ENCODE peak calls at places on chromosomes 5 and 9, in eight cellular contexts. K, Z, R, A, V, U, D and M are unnamed samples.

GRCh38 chr5:159588930-159589329 is 258.6 kb upstream of the IL12B start:
- DNase-seq in K (no peak), Z (no peak), R (no peak), A (no peak), V (no peak), U (no peak), D (no peak), M (no peak)

GRCh38 chr5:135332519-135333150 is 66.4 kb downstream of the MACROH2A1 start:
- DNase-seq in K (no peak), Z (peak; percentile 2), R (no peak), A (no peak), V (peak; percentile 27), U (no peak), D (no peak), M (no peak)

GRCh38 chr5:178787889-178788288 is 57.4 kb upstream of the ZNF354A start:
- DNase-seq in K (no peak), Z (no peak), R (no peak), A (no peak), V (no peak), U (no peak), D (no peak), M (no peak)

GRCh38 chr5:150650713-150651000 is 10.2 kb downstream of the SYNPO start:
- DNase-seq in K (no peak), Z (no peak), R (no peak), A (no peak), V (no peak), U (no peak), D (no peak), M (no peak)

GRCh38 chr5:80608730-80609129 is 38.6 kb upstream of the ANKRD34B start:
- DNase-seq in K (no peak), Z (no peak), R (no peak), A (no peak), V (no peak), U (no peak), D (no peak), M (no peak)

GRCh38 chr5:107402881-107403280 is 267.9 kb downstream of the EFNA5 start:
- DNase-seq in K (no peak), Z (peak; percentile 26), R (no peak), A (no peak), V (peak; percentile 70), U (peak; percentile 18), D (no peak), M (no peak)

GRCh38 chr5:138968601-138969000 is 93.5 kb upstream of the LRRTM2 start:
- DNase-seq in K (no peak), Z (no peak), R (no peak), A (no peak), V (no peak), U (no peak), D (no peak), M (no peak)

GRCh38 chr5:15021286-15022046 is 149.9 kb upstream of the ANKH start:
- DNase-seq in K (no peak), Z (no peak), R (no peak), A (no peak), V (no peak), U (no peak), D (no peak), M (no peak)

GRCh38 chr5:173808079-173808808 is 79.9 kb upstream of the CPEB4 start:
- DNase-seq in K (no peak), Z (no peak), R (no peak), A (no peak), V (no peak), U (no peak), D (no peak), M (no peak)

GRCh38 chr9:4866239-4866969 is 73.7 kb downstream of the RCL1 start:
- DNase-seq in K (no peak), Z (no peak), R (no peak), A (no peak), V (no peak), U (no peak), D (no peak), M (no peak)

GRCh38 chr5:132265336-132266030 is 8.0 kb downstream of the PDLIM4 start:
- DNase-seq in K (peak; percentile 97), Z (no peak), R (peak; percentile 78), A (no peak), V (no peak), U (no peak), D (no peak), M (no peak)

GRCh38 chr5:56737002-56737621 is 78.2 kb upstream of the MAP3K1 start:
- DNase-seq in K (peak; percentile 10), Z (no peak), R (peak; percentile 56), A (no peak), V (no peak), U (no peak), D (peak; percentile 14), M (no peak)

GRCh38 chr5:35789732-35790461 is 66.8 kb upstream of the IL7R start:
- DNase-seq in K (no peak), Z (no peak), R (no peak), A (no peak), V (no peak), U (no peak), D (no peak), M (no peak)

GRCh38 chr5:159560073-159560472 is 229.8 kb upstream of the IL12B start:
- DNase-seq in K (no peak), Z (no peak), R (no peak), A (no peak), V (no peak), U (no peak), D (no peak), M (no peak)

GRCh38 chr5:157172408-157172807 is 6.3 kb upstream of the GARIN3 start:
- DNase-seq in K (no peak), Z (no peak), R (no peak), A (peak; percentile 64), V (no peak), U (no peak), D (peak; percentile 61), M (peak; percentile 75)

GRCh38 chr9:127505396-127506116 is 54.2 kb downstream of the LRSAM1 start:
- DNase-seq in K (no peak), Z (no peak), R (no peak), A (no peak), V (no peak), U (no peak), D (peak; percentile 10), M (no peak)

GRCh38 chr5:110807174-110807573 is 68.4 kb downstream of the SLC25A46 start:
- DNase-seq in K (no peak), Z (no peak), R (no peak), A (no peak), V (peak; percentile 37), U (no peak), D (no peak), M (no peak)

GRCh38 chr9:83271665-83272071 is 208.7 kb upstream of the RASEF start:
- DNase-seq in K (no peak), Z (no peak), R (no peak), A (no peak), V (no peak), U (no peak), D (no peak), M (no peak)

GRCh38 chr9:92986175-92987110 is 39.1 kb downstream of the FGD3 start:
- DNase-seq in K (no peak), Z (peak; percentile 84), R (no peak), A (peak; percentile 41), V (peak; percentile 24), U (peak; percentile 78), D (no peak), M (no peak)

GRCh38 chr5:78518365-78519197 is 130.0 kb downstream of the LHFPL2 start:
- DNase-seq in K (no peak), Z (no peak), R (no peak), A (no peak), V (no peak), U (peak; percentile 60), D (no peak), M (no peak)